ENCODE peak calls at places on chromosomes 13 and 19, in seven cellular contexts. T is cardiac muscle cell; Y is BE2C; O is heart left ventricle; C is CD8-positive, alpha-beta memory T cell; U is IMR-90; S is endodermal cell. Q is an unnamed sample.

GRCh38 chr13:74136089-74136658 is 2.0 kb upstream of the KLF12 start:
- DNase-seq in T (peak; percentile 60), Y (peak; percentile 28), O (peak; percentile 59), C (peak; percentile 63), U (peak; percentile 62), S (no peak), Q (peak; percentile 52)

GRCh38 chr19:407501-408440 is 1.2 kb downstream of the C2CD4C start:
- DNase-seq in T (no peak), Y (no peak), O (peak; percentile 50), C (peak; percentile 44), U (no peak), S (peak; percentile 53), Q (peak; percentile 40)

GRCh38 chr19:5141278-5141925 is 172.5 kb downstream of the KDM4B start:
- DNase-seq in T (peak; percentile 50), Y (peak; percentile 16), O (peak; percentile 65), C (no peak), U (peak; percentile 45), S (no peak), Q (peak; percentile 50)

GRCh38 chr19:45340232-45340898 is at the start of gene KLC3:
- DNase-seq in T (no peak), Y (no peak), O (no peak), C (no peak), U (no peak), S (peak; percentile 90), Q (no peak)

GRCh38 chr13:109667754-109668360 is 118.5 kb downstream of the IRS2 start:
- DNase-seq in T (peak; percentile 10), Y (peak; percentile 52), O (no peak), C (no peak), U (no peak), S (no peak), Q (no peak)

GRCh38 chr13:39612023-39612637 is 9.1 kb upstream of the LHFPL6 start:
- DNase-seq in T (peak; percentile 84), Y (peak; percentile 68), O (no peak), C (peak; percentile 64), U (peak; percentile 78), S (peak; percentile 88), Q (no peak)

GRCh38 chr13:80339578-80339840 is 1.4 kb downstream of the SPRY2 start:
- DNase-seq in T (no peak), Y (no peak), O (no peak), C (no peak), U (no peak), S (no peak), Q (no peak)

GRCh38 chr13:87376081-87376480 is 295.1 kb upstream of the SLITRK5 start:
- DNase-seq in T (no peak), Y (no peak), O (no peak), C (no peak), U (no peak), S (no peak), Q (no peak)

GRCh38 chr19:5985098-5985783 is 7.3 kb upstream of the RANBP3 start:
- DNase-seq in T (peak; percentile 84), Y (no peak), O (no peak), C (no peak), U (peak; percentile 61), S (no peak), Q (no peak)

GRCh38 chr13:40613192-40613818 is 53.1 kb downstream of the FOXO1 start:
- DNase-seq in T (no peak), Y (no peak), O (no peak), C (peak; percentile 74), U (no peak), S (no peak), Q (no peak)

GRCh38 chr13:95300625-95301134 is 571 bp downstream of the ABCC4 start:
- DNase-seq in T (peak; percentile 38), Y (peak; percentile 62), O (peak; percentile 76), C (peak; percentile 60), U (peak; percentile 67), S (peak; percentile 73), Q (peak; percentile 66)

GRCh38 chr19:45637890-45638667 is 1.1 kb downstream of the EML2 start:
- DNase-seq in T (peak; percentile 83), Y (no peak), O (no peak), C (no peak), U (peak; percentile 48), S (peak; percentile 77), Q (no peak)

GRCh38 chr19:4814625-4815425 is 16.7 kb downstream of the TICAM1 start:
- DNase-seq in T (no peak), Y (no peak), O (no peak), C (no peak), U (peak; percentile 64), S (no peak), Q (no peak)

GRCh38 chr13:21576424-21576823 is 27.5 kb downstream of the MICU2 start:
- DNase-seq in T (peak; percentile 7), Y (no peak), O (no peak), C (no peak), U (peak; percentile 33), S (no peak), Q (no peak)

GRCh38 chr13:75647126-75647784 is 11.1 kb downstream of the LMO7 start:
- DNase-seq in T (no peak), Y (no peak), O (no peak), C (no peak), U (peak; percentile 55), S (no peak), Q (no peak)

GRCh38 chr19:31058676-31059075 is 290.6 kb downstream of the TSHZ3 start:
- DNase-seq in T (no peak), Y (no peak), O (no peak), C (no peak), U (no peak), S (no peak), Q (no peak)

GRCh38 chr19:17860331-17860992 is 752 bp downstream of the RPL18A start:
- DNase-seq in T (no peak), Y (no peak), O (no peak), C (no peak), U (no peak), S (no peak), Q (no peak)

GRCh38 chr13:51148223-51148951 is 37.3 kb upstream of the C13orf42 start:
- DNase-seq in T (peak; percentile 5), Y (no peak), O (no peak), C (no peak), U (no peak), S (peak; percentile 99), Q (no peak)

GRCh38 chr19:49161987-49162386 is 4.4 kb downstream of the TRPM4 start:
- DNase-seq in T (no peak), Y (peak; percentile 28), O (no peak), C (no peak), U (peak; percentile 63), S (no peak), Q (no peak)

GRCh38 chr13:35979378-35979911 is 151.7 kb downstream of the DCLK1 start:
- DNase-seq in T (peak; percentile 97), Y (no peak), O (no peak), C (no peak), U (peak; percentile 83), S (no peak), Q (peak; percentile 79)

GRCh38 chr13:27573265-27573664 is 47.1 kb downstream of the LNX2 start:
- DNase-seq in T (peak; percentile 19), Y (no peak), O (no peak), C (no peak), U (peak; percentile 75), S (no peak), Q (no peak)

GRCh38 chr13:99351772-99352171 is 44.6 kb upstream of the GPR183 start:
- DNase-seq in T (no peak), Y (no peak), O (no peak), C (peak; percentile 74), U (no peak), S (peak; percentile 44), Q (no peak)

GRCh38 chr19:15864824-15865223 is 33.0 kb downstream of the CYP4F2 start:
- DNase-seq in T (no peak), Y (no peak), O (no peak), C (no peak), U (no peak), S (no peak), Q (no peak)

GRCh38 chr19:15862444-15862843 is 35.4 kb downstream of the CYP4F2 start:
- DNase-seq in T (no peak), Y (no peak), O (no peak), C (no peak), U (no peak), S (no peak), Q (no peak)

GRCh38 chr19:15859187-15859586 is 38.7 kb downstream of the CYP4F2 start:
- DNase-seq in T (no peak), Y (no peak), O (no peak), C (no peak), U (no peak), S (no peak), Q (no peak)

GRCh38 chr19:15863272-15863671 is 34.6 kb downstream of the CYP4F2 start:
- DNase-seq in T (no peak), Y (no peak), O (no peak), C (no peak), U (no peak), S (no peak), Q (no peak)

DNA sequence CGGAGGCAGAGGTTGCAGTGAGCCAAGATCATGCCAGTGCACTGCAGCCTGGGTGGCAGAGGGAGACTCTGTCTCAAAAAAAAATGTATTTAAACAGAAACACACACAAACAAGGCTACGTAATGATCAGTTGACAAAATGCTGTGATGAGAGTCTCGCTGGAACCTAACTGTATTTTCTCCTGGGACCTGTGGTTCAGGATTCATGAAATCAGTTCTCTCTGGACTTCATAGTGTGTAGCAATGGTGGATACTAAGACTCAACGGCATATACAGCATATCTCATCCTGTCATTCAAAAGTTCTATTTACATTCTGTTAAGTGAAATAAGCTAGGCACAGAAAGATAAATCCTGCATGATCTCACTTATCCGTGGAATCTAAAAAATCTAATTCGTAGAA is 37.4 kb downstream of the CYP4F2 start:
- DNase-seq in T (no peak), Y (no peak), O (no peak), C (no peak), U (no peak), S (no peak), Q (no peak)
- H3K9me3 ChIP-seq in T (no peaks in the 10 kb centered on the region), Y (no peaks in the 10 kb centered on the region), O (no peaks in the 10 kb centered on the region), C (no peaks in the 10 kb centered on the region), U (peaks cover 6% of the 10 kb centered on the region), S (peaks cover 59% of the 10 kb centered on the region), Q (no peaks in the 10 kb centered on the region)

GRCh38 chr13:42486711-42487198 is 87.2 kb upstream of the TNFSF11 start:
- DNase-seq in T (peak; percentile 82), Y (no peak), O (no peak), C (no peak), U (peak; percentile 71), S (no peak), Q (no peak)
- H3K4me3 ChIP-seq in T (no peak overlapping the region), Y (no peak overlapping the region), O (no peak overlapping the region), C (no peak overlapping the region), U (no peak overlapping the region), S (no peak overlapping the region), Q (no peak overlapping the region)

GRCh38 chr19:21148681-21149080 is 6.8 kb downstream of the ZNF431 start:
- DNase-seq in T (no peak), Y (no peak), O (no peak), C (no peak), U (no peak), S (no peak), Q (no peak)
- H3K9me3 ChIP-seq in T (no peaks in the 10 kb centered on the region), Y (no peaks in the 10 kb centered on the region), O (no peaks in the 10 kb centered on the region), C (no peaks in the 10 kb centered on the region), U (no peaks in the 10 kb centered on the region), S (peaks cover 87% of the 10 kb centered on the region), Q (no peaks in the 10 kb centered on the region)

DNA sequence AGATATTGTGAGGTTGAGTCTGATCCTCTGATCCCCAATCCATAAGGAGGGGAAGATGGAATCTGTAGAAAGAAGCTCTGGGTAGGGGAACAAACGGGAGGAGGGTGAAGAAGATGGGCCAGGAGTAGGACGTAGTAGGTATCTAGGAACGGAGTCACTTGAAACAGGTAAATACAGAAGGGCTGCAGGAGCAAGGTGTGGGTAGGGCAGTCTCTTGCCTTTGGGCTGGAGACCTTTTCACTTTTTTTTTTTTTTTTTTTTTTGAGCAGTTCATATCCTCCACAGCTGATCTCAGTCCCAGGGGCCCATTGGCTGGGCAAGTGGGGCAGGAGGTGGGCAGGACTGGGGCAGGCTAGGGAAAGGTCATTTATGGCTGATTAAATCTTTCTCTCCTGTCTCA is 1.5 kb downstream of the BCKDHA start:
- DNase-seq in T (no peak), Y (no peak), O (no peak), C (no peak), U (no peak), S (no peak), Q (no peak)
- H3K4me3 ChIP-seq in T (peak overlapping the region; percentile 98), Y (peak overlapping the region; percentile 91), O (peak overlapping the region; percentile 82), C (peak overlapping the region; percentile 97), U (no peak overlapping the region), S (peak overlapping the region; percentile 98), Q (peak overlapping the region; percentile 89)

Q was measured in psoas muscle.